ENCODE peak calls at places on chromosomes 4 and X, in ten cellular contexts. M is coronary artery, C is transverse colon, R is fibroblast of the aortic adventitia, W is heart left ventricle, X is AG09309, O is AG10803, G is hepatocyte, I is esophagus squamous epithelium, A is Caco-2. J is an unnamed sample.

GRCh38 chrX:13389501-13389900 is 69.6 kb upstream of the ATXN3L start:
- DNase-seq in M (no peak), C (no peak), R (no peak), W (no peak), X (no peak), O (no peak), G (no peak), I (no peak), A (no peak), J (no peak)

GRCh38 chrX:19514791-19515614 is at the start of gene MAP3K15:
- DNase-seq in M (no peak), C (peak; percentile 14), R (no peak), W (no peak), X (no peak), O (peak; percentile 1), G (peak; percentile 39), I (no peak), A (peak; percentile 59), J (no peak)

GRCh38 chr4:106809083-106809482 is 227.0 kb downstream of the DKK2 start:
- DNase-seq in M (no peak), C (no peak), R (peak; percentile 74), W (no peak), X (no peak), O (peak; percentile 73), G (peak; percentile 49), I (no peak), A (peak; percentile 40), J (no peak)

GRCh38 chr4:138267835-138268234 is 25.7 kb upstream of the SLC7A11 start:
- DNase-seq in M (no peak), C (no peak), R (no peak), W (no peak), X (no peak), O (no peak), G (no peak), I (no peak), A (no peak), J (no peak)

GRCh38 chr4:124183926-124184325 is 528.6 kb downstream of the ANKRD50 start:
- DNase-seq in M (no peak), C (no peak), R (no peak), W (no peak), X (no peak), O (no peak), G (no peak), I (no peak), A (no peak), J (no peak)

GRCh38 chrX:98289726-98290125 is 1406.0 kb downstream of the RPA4 start:
- DNase-seq in M (no peak), C (no peak), R (no peak), W (no peak), X (no peak), O (no peak), G (no peak), I (no peak), A (no peak), J (no peak)

GRCh38 chrX:83759872-83760271 is 101.1 kb upstream of the CYLC1 start:
- DNase-seq in M (no peak), C (no peak), R (peak; percentile 3), W (no peak), X (no peak), O (peak; percentile 1), G (peak; percentile 8), I (no peak), A (no peak), J (no peak)

GRCh38 chrX:129744881-129745321 is 6.1 kb downstream of the XPNPEP2 start:
- DNase-seq in M (no peak), C (no peak), R (no peak), W (no peak), X (no peak), O (no peak), G (no peak), I (no peak), A (no peak), J (no peak)

GRCh38 chr4:40562208-40562607 is 67.5 kb downstream of the RBM47 start:
- DNase-seq in M (no peak), C (no peak), R (no peak), W (no peak), X (no peak), O (no peak), G (no peak), I (no peak), A (no peak), J (no peak)

GRCh38 chr4:8443801-8444200 is 3.2 kb downstream of the TRMT44 start:
- DNase-seq in M (no peak), C (no peak), R (no peak), W (no peak), X (no peak), O (no peak), G (no peak), I (no peak), A (no peak), J (no peak)

GRCh38 chr4:1204828-1205591 is 32.6 kb upstream of the SPON2 start:
- DNase-seq in M (peak; percentile 68), C (peak; percentile 92), R (no peak), W (peak; percentile 25), X (no peak), O (no peak), G (peak; percentile 32), I (no peak), A (no peak), J (no peak)
- H3K4me3 ChIP-seq in M (no peak overlapping the region), C (peak overlapping the region; percentile 33), R (no peak overlapping the region), W (no peak overlapping the region), X (no peak overlapping the region), O (no peak overlapping the region), G (no peak overlapping the region), I (no peak overlapping the region), A (no peak overlapping the region), J (no peak overlapping the region)

DNA sequence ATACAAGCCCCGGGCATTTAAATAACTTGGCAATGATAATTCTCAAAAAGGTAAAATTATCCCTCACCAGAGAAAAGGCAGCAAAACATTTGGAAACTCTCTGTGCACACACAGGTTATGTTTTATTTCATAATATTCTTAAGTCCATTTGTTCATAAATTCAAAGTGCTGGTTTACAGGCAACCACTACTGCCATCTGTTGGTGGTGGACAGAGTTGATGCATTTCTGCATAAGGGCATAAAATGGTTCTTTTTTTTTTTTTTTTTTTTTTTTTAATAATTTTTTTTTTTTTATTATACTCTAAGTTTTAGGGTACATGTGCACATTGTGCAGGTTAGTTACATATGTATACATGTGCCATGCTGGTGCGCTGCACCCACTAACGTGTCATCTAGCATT is 31.5 kb upstream of the IL21 start:
- DNase-seq in M (no peak), C (peak; percentile 13), R (peak; percentile 88), W (no peak), X (no peak), O (peak; percentile 77), G (peak; percentile 52), I (no peak), A (peak; percentile 43), J (no peak)
- TF ChIP-seq CTCF in M (peak; percentile 16), C (peak; percentile 28), R (peak; percentile 85), W (no peak), X (peak; percentile 77), O (peak; percentile 80), G (peak; percentile 41), I (peak; percentile 36), A (peak; percentile 26), J (peak; percentile 48)

GRCh38 chr4:5874811-5875465 is 17.9 kb downstream of the CRMP1 start:
- DNase-seq in M (no peak), C (no peak), R (peak; percentile 41), W (no peak), X (no peak), O (peak; percentile 52), G (no peak), I (no peak), A (no peak), J (no peak)
- H3K4me3 ChIP-seq in M (no peak overlapping the region), C (no peak overlapping the region), R (no peak overlapping the region), W (no peak overlapping the region), X (no peak overlapping the region), O (no peak overlapping the region), G (no peak overlapping the region), I (no peak overlapping the region), A (no peak overlapping the region), J (no peak overlapping the region)

DNA sequence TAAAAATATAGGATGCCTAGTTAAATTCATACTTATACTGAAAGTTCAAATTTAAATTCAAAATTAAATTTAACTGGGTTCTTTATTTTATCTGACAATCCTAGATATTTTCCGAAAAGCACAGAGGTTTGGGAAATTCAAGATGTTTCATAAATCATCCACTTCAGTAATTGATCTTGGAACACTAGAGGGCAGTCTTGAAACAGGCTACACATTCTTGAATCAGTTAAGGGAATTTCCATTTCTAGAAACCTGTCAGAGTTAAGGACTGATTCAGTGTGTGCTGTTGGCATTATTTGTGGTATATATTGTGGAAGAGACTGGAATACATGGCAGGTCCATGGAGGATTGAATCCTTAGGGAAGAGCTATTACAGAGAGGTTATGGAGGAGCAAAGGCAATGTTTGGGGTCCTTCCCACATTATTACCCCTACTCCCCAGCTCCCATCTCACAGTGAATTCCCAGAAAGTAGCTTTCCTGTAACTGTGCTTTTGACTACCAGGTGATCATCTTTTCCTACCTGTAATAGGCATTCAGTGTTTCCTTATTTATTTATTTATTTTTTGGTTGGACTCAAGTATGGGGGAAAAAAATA is 92.9 kb downstream of the EGF start:
- DNase-seq in M (no peak), C (no peak), R (peak; percentile 84), W (no peak), X (peak; percentile 52), O (peak; percentile 74), G (peak; percentile 77), I (no peak), A (peak; percentile 41), J (peak; percentile 45)
- TF ChIP-seq CTCF in M (peak; percentile 34), C (peak; percentile 54), R (peak; percentile 79), W (peak; percentile 47), X (peak; percentile 68), O (peak; percentile 84), G (peak; percentile 88), I (peak; percentile 61), A (peak; percentile 61), J (peak; percentile 65)

GRCh38 chr4:139988863-139989765 is 164.9 kb downstream of the MAML3 start:
- DNase-seq in M (no peak), C (no peak), R (peak; percentile 87), W (peak; percentile 68), X (peak; percentile 69), O (peak; percentile 90), G (peak; percentile 75), I (no peak), A (peak; percentile 11), J (peak; percentile 93)
- H3K4me3 ChIP-seq in M (peak overlapping the region; percentile 4), C (no peak overlapping the region), R (no peak overlapping the region), W (no peak overlapping the region), X (no peak overlapping the region), O (no peak overlapping the region), G (no peak overlapping the region), I (no peak overlapping the region), A (no peak overlapping the region), J (no peak overlapping the region)

J was measured in kidney epithelial cell.